ENCODE peak calls at places on chromosomes 16 and 17, in seven cellular contexts. I, P, O, H, M, R and G are unnamed samples.

GRCh38 chr17:55426851-55427586 is 5.4 kb upstream of the MMD start:
- DNase-seq in I (no peak), P (peak; percentile 69), O (no peak), H (no peak), M (peak; percentile 58), R (peak; percentile 12), G (no peak)

GRCh38 chr16:78437352-78437968 is 338.0 kb downstream of the WWOX start:
- DNase-seq in I (peak; percentile 21), P (peak; percentile 43), O (no peak), H (no peak), M (peak; percentile 1), R (no peak), G (peak; percentile 33)

GRCh38 chr17:71760062-71760720 is 360.6 kb upstream of the SOX9 start:
- DNase-seq in I (no peak), P (peak; percentile 26), O (no peak), H (no peak), M (peak; percentile 61), R (no peak), G (no peak)

GRCh38 chr17:75182569-75183436 is at the start of gene SUMO2:
- DNase-seq in I (peak; percentile 97), P (peak; percentile 94), O (peak; percentile 97), H (peak; percentile 93), M (peak; percentile 94), R (peak; percentile 91), G (peak; percentile 97)

GRCh38 chr17:4536742-4537411 is 18.3 kb downstream of the MYBBP1A start:
- DNase-seq in I (no peak), P (peak; percentile 47), O (no peak), H (no peak), M (peak; percentile 7), R (no peak), G (peak; percentile 34)

GRCh38 chr16:88905563-88905962 is 39.1 kb upstream of the PABPN1L start:
- DNase-seq in I (no peak), P (no peak), O (peak; percentile 76), H (no peak), M (no peak), R (no peak), G (peak; percentile 34)

GRCh38 chr17:386145-386876 is 33.7 kb upstream of the RPH3AL start:
- DNase-seq in I (peak; percentile 77), P (peak; percentile 46), O (peak; percentile 86), H (no peak), M (no peak), R (no peak), G (peak; percentile 53)

GRCh38 chr17:31431098-31431794 is 39.8 kb downstream of the RAB11FIP4 start:
- DNase-seq in I (no peak), P (no peak), O (no peak), H (no peak), M (no peak), R (no peak), G (no peak)

GRCh38 chr17:82065193-82065637 is 389 bp downstream of the DUS1L start:
- DNase-seq in I (no peak), P (peak; percentile 55), O (no peak), H (no peak), M (peak; percentile 24), R (no peak), G (no peak)

GRCh38 chr17:34654276-34654675 is 74.9 kb downstream of the TMEM132E start:
- DNase-seq in I (no peak), P (no peak), O (no peak), H (no peak), M (no peak), R (no peak), G (peak; percentile 11)

GRCh38 chr17:78935419-78936323 is 10.5 kb upstream of the TIMP2 start:
- DNase-seq in I (no peak), P (peak; percentile 95), O (peak; percentile 29), H (no peak), M (peak; percentile 99), R (no peak), G (no peak)

GRCh38 chr16:3983081-3983520 is 102.6 kb upstream of the CREBBP start:
- DNase-seq in I (peak; percentile 67), P (peak; percentile 67), O (peak; percentile 93), H (peak; percentile 73), M (peak; percentile 69), R (peak; percentile 79), G (peak; percentile 93)

GRCh38 chr16:52398491-52398960 is 148.4 kb downstream of the TOX3 start:
- DNase-seq in I (no peak), P (no peak), O (no peak), H (no peak), M (no peak), R (no peak), G (no peak)

GRCh38 chr16:77169650-77170236 is 21.2 kb upstream of the MON1B start:
- DNase-seq in I (peak; percentile 70), P (peak; percentile 44), O (peak; percentile 63), H (peak; percentile 17), M (peak; percentile 34), R (peak; percentile 30), G (peak; percentile 68)

GRCh38 chr17:7315570-7316243 is 547 bp upstream of the GPS2 start:
- DNase-seq in I (no peak), P (no peak), O (no peak), H (no peak), M (no peak), R (no peak), G (no peak)

GRCh38 chr16:89005201-89006035 is 28.4 kb upstream of the CBFA2T3 start:
- DNase-seq in I (no peak), P (no peak), O (no peak), H (no peak), M (no peak), R (no peak), G (no peak)

GRCh38 chr17:4276514-4276913 is 12.7 kb upstream of the ANKFY1 start:
- DNase-seq in I (no peak), P (no peak), O (no peak), H (no peak), M (no peak), R (no peak), G (no peak)

GRCh38 chr17:48586355-48586924 is 3.6 kb downstream of the HOXB3 start:
- DNase-seq in I (no peak), P (no peak), O (no peak), H (no peak), M (peak; percentile 41), R (no peak), G (no peak)

GRCh38 chr17:48579738-48580543 is 1.8 kb upstream of the HOXB4 start:
- DNase-seq in I (no peak), P (peak; percentile 85), O (no peak), H (no peak), M (peak; percentile 82), R (no peak), G (no peak)

GRCh38 chr17:48582750-48583069 is 4.6 kb upstream of the HOXB4 start:
- DNase-seq in I (no peak), P (no peak), O (no peak), H (no peak), M (no peak), R (no peak), G (no peak)

GRCh38 chr17:48587276-48588073 is 2.6 kb downstream of the HOXB3 start:
- DNase-seq in I (no peak), P (peak; percentile 93), O (no peak), H (no peak), M (peak; percentile 82), R (no peak), G (no peak)

GRCh38 chr17:48583708-48584582 is 5.8 kb upstream of the HOXB4 start:
- DNase-seq in I (no peak), P (no peak), O (no peak), H (no peak), M (peak; percentile 39), R (no peak), G (no peak)
- H3K4me2 ChIP-seq in I (no peak overlapping the region), P (no peak overlapping the region), O (no peak overlapping the region), H (no peak overlapping the region), M (peak overlapping the region; percentile 98), R (no peak overlapping the region), G (no peak overlapping the region)

DNA sequence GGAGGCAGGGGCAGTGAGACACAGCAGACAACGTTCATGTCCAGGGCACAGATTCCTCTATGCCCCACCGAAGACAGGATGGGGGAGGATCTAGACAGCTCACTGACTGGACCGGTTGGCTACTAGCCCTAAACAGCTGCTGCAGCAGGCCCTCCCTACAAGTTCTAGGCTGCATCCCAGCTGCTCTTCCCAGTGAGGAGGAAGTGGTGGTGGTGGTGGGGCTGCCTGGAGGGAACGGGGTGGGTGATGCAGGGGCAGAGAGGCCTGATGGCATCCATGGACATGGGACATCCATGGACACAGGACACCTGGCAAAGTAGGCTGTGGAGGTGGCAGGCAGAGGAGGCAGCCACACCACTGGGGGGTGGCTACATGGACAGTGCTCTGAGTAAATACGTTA is 18.3 kb downstream of the SPHK1 start:
- DNase-seq in I (no peak), P (no peak), O (no peak), H (no peak), M (no peak), R (no peak), G (no peak)
- H3K23ac ChIP-seq in I (no peak overlapping the region), P (no peak overlapping the region), O (no peak overlapping the region), H (no peak overlapping the region), M (no peak overlapping the region), R (no peak overlapping the region), G (no peak overlapping the region)

GRCh38 chr17:49035470-49036269 is 38.5 kb downstream of the IGF2BP1 start:
- DNase-seq in I (no peak), P (peak; percentile 51), O (peak; percentile 96), H (no peak), M (peak; percentile 17), R (peak; percentile 50), G (peak; percentile 86)
- H3K4me2 ChIP-seq in I (no peak overlapping the region), P (no peak overlapping the region), O (no peak overlapping the region), H (no peak overlapping the region), M (no peak overlapping the region), R (no peak overlapping the region), G (no peak overlapping the region)

DNA sequence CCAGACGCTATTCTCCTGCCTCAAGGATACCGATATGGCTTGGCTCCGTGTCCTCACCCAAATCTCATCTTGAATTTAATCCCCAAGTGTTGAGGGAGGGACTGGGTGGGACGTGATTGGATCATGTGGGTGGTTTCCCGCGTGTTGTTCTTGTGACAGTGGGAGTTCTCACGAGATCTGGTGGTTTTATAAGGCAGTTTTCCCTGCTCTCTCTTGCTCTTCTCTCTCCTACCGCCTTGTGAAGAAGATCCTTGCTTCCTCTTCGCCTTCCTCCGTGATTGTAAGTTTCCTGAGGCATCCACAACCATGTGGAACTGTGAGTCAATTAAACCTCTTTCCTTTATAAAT is 43.9 kb upstream of the ZCCHC14 start:
- DNase-seq in I (no peak), P (no peak), O (no peak), H (no peak), M (no peak), R (no peak), G (no peak)
- H3K23ac ChIP-seq in I (no peak overlapping the region), P (no peak overlapping the region), O (no peak overlapping the region), H (no peak overlapping the region), M (no peak overlapping the region), R (no peak overlapping the region), G (no peak overlapping the region)

DNA sequence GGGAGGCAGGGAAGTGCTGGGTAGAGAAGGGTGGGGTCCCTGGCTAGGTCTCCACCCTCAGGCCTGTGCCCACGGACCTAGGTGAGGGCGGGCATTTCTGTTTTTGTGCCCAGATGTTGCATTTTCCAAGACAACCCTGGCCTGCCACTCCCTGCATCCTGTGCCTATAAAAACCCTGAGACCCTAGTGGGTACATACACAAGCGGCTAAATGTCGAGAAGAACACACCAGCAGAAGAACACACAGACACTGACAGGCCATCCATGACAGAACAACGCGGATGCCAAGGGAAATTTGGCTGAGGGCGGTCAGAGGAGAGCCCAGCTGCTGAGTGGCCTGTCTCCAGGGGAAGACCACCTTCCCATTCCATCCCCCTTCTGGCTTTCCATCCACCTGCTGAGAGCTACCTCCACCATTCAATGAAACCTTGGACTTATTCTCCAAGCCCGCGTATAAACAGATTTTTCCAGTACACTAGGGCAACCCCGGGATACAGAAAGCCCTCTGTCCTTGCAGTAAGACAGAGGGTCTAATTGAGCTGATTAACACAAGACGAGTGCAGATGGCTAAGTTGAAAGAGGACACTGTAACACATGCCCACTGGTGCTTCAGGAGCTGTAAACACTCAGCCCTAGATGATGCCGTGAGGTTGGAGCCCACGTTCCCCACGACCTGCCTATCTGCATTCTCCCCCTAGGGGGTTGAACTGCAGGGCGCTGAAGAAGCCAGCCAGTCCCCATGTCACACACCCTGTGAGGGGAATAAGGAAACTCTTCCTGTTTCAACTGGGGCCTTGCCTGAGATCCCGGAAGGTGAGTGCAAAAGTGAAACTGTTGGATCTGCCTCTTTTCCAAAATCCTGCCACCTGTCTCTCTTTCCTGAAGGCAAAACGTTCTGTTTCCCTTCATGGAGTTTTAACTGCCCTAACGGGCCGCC is 147.2 kb upstream of the COX10 start:
- DNase-seq in I (no peak), P (no peak), O (no peak), H (no peak), M (no peak), R (no peak), G (peak; percentile 46)
- H3K4me2 ChIP-seq in I (no peak overlapping the region), P (no peak overlapping the region), O (no peak overlapping the region), H (peak overlapping the region; percentile 28), M (no peak overlapping the region), R (no peak overlapping the region), G (no peak overlapping the region)